ENCODE peak calls at places on chromosomes 4 and X, in nine cellular contexts. One of them, this sample, is unnamed.

GRCh38 chrX:153055827-153056748 is at the start of gene PNMA3:
- DNase-seq in cerebellum: peak; percentile 45
- DNase-seq in NCI-H1417 treated with DMSO at 0.1 percent for 48 hours: no peak
- DNase-seq in NCI-H1092: peak; percentile 11
- DNase-seq in OCI-M1: no peak
- DNase-seq in GM12865: no peak
- DNase-seq in GM23338: peak; percentile 42
- DNase-seq in anterior cingulate cortex: no peak
- DNase-seq in stimulated activated CD4-positive, alpha-beta T cell treated with anti-CD3 and anti-CD28 coated beads, Interleukin-4, amount 100 ng/mL, for 1 hour: peak; percentile 2
- DNase-seq in this sample: no peak

GRCh38 chr4:636628-636950 is 11.2 kb downstream of the PDE6B start:
- DNase-seq in NCI-H1092: no peak
- DNase-seq in anterior cingulate cortex: no peak
- DNase-seq in cerebellum: no peak
- DNase-seq in OCI-M1: no peak
- DNase-seq in GM12865: no peak
- DNase-seq in NCI-H1417 treated with DMSO at 0.1 percent for 48 hours: no peak
- DNase-seq in stimulated activated CD4-positive, alpha-beta T cell treated with anti-CD3 and anti-CD28 coated beads, Interleukin-4, amount 100 ng/mL, for 1 hour: no peak
- DNase-seq in GM23338: no peak
- DNase-seq in this sample: no peak

GRCh38 chr4:3074846-3075651 is 568 bp downstream of the HTT start:
- DNase-seq in cerebellum: peak; percentile 39
- DNase-seq in GM12865: peak; percentile 89
- DNase-seq in NCI-H1092: peak; percentile 29
- DNase-seq in OCI-M1: peak; percentile 76
- DNase-seq in anterior cingulate cortex: peak; percentile 36
- DNase-seq in NCI-H1417 treated with DMSO at 0.1 percent for 48 hours: no peak
- DNase-seq in GM23338: peak; percentile 91
- DNase-seq in stimulated activated CD4-positive, alpha-beta T cell treated with anti-CD3 and anti-CD28 coated beads, Interleukin-4, amount 100 ng/mL, for 1 hour: peak; percentile 49
- DNase-seq in this sample: peak; percentile 44

GRCh38 chr4:86523333-86523732 is 70.8 kb upstream of the PTPN13 start:
- DNase-seq in NCI-H1092: no peak
- DNase-seq in OCI-M1: no peak
- DNase-seq in GM12865: no peak
- DNase-seq in cerebellum: no peak
- DNase-seq in GM23338: no peak
- DNase-seq in anterior cingulate cortex: no peak
- DNase-seq in NCI-H1417 treated with DMSO at 0.1 percent for 48 hours: no peak
- DNase-seq in stimulated activated CD4-positive, alpha-beta T cell treated with anti-CD3 and anti-CD28 coated beads, Interleukin-4, amount 100 ng/mL, for 1 hour: no peak
- DNase-seq in this sample: no peak

GRCh38 chrX:132505116-132505515 is 16.3 kb upstream of the MBNL3 start:
- DNase-seq in anterior cingulate cortex: no peak
- DNase-seq in OCI-M1: peak; percentile 2
- DNase-seq in NCI-H1417 treated with DMSO at 0.1 percent for 48 hours: no peak
- DNase-seq in GM12865: no peak
- DNase-seq in cerebellum: no peak
- DNase-seq in stimulated activated CD4-positive, alpha-beta T cell treated with anti-CD3 and anti-CD28 coated beads, Interleukin-4, amount 100 ng/mL, for 1 hour: no peak
- DNase-seq in GM23338: no peak
- DNase-seq in NCI-H1092: no peak
- DNase-seq in this sample: no peak

GRCh38 chr4:149754526-149754925 is 61.1 kb downstream of the IQCM start:
- DNase-seq in OCI-M1: no peak
- DNase-seq in anterior cingulate cortex: no peak
- DNase-seq in NCI-H1417 treated with DMSO at 0.1 percent for 48 hours: no peak
- DNase-seq in GM23338: no peak
- DNase-seq in GM12865: no peak
- DNase-seq in NCI-H1092: no peak
- DNase-seq in cerebellum: no peak
- DNase-seq in stimulated activated CD4-positive, alpha-beta T cell treated with anti-CD3 and anti-CD28 coated beads, Interleukin-4, amount 100 ng/mL, for 1 hour: no peak
- DNase-seq in this sample: no peak

GRCh38 chrX:120560842-120561633 is at the start of gene CUL4B:
- DNase-seq in NCI-H1092: peak; percentile 94
- DNase-seq in cerebellum: peak; percentile 89
- DNase-seq in anterior cingulate cortex: peak; percentile 87
- DNase-seq in stimulated activated CD4-positive, alpha-beta T cell treated with anti-CD3 and anti-CD28 coated beads, Interleukin-4, amount 100 ng/mL, for 1 hour: peak; percentile 87
- DNase-seq in GM23338: peak; percentile 89
- DNase-seq in OCI-M1: peak; percentile 96
- DNase-seq in NCI-H1417 treated with DMSO at 0.1 percent for 48 hours: peak; percentile 67
- DNase-seq in GM12865: peak; percentile 95
- DNase-seq in this sample: peak; percentile 76

GRCh38 chrX:126655061-126655460 is 102.4 kb upstream of the DCAF12L1 start:
- DNase-seq in GM23338: no peak
- DNase-seq in cerebellum: no peak
- DNase-seq in NCI-H1092: no peak
- DNase-seq in anterior cingulate cortex: no peak
- DNase-seq in OCI-M1: no peak
- DNase-seq in stimulated activated CD4-positive, alpha-beta T cell treated with anti-CD3 and anti-CD28 coated beads, Interleukin-4, amount 100 ng/mL, for 1 hour: no peak
- DNase-seq in NCI-H1417 treated with DMSO at 0.1 percent for 48 hours: no peak
- DNase-seq in GM12865: no peak
- DNase-seq in this sample: no peak

GRCh38 chr4:2646386-2647149 is 109.6 kb downstream of the TNIP2 start:
- DNase-seq in anterior cingulate cortex: no peak
- DNase-seq in NCI-H1092: no peak
- DNase-seq in GM12865: no peak
- DNase-seq in NCI-H1417 treated with DMSO at 0.1 percent for 48 hours: no peak
- DNase-seq in stimulated activated CD4-positive, alpha-beta T cell treated with anti-CD3 and anti-CD28 coated beads, Interleukin-4, amount 100 ng/mL, for 1 hour: no peak
- DNase-seq in cerebellum: no peak
- DNase-seq in OCI-M1: no peak
- DNase-seq in GM23338: no peak
- DNase-seq in this sample: peak; percentile 34

GRCh38 chrX:153832732-153833131 is 2.4 kb upstream of the PDZD4 start:
- DNase-seq in GM12865: no peak
- DNase-seq in stimulated activated CD4-positive, alpha-beta T cell treated with anti-CD3 and anti-CD28 coated beads, Interleukin-4, amount 100 ng/mL, for 1 hour: no peak
- DNase-seq in anterior cingulate cortex: no peak
- DNase-seq in GM23338: no peak
- DNase-seq in NCI-H1417 treated with DMSO at 0.1 percent for 48 hours: no peak
- DNase-seq in OCI-M1: no peak
- DNase-seq in NCI-H1092: no peak
- DNase-seq in cerebellum: no peak
- DNase-seq in this sample: no peak

GRCh38 chr4:108270466-108271450 is 102.0 kb upstream of the LEF1 start:
- DNase-seq in NCI-H1417 treated with DMSO at 0.1 percent for 48 hours: no peak
- DNase-seq in GM12865: peak; percentile 9
- DNase-seq in NCI-H1092: no peak
- DNase-seq in cerebellum: no peak
- DNase-seq in anterior cingulate cortex: no peak
- DNase-seq in GM23338: no peak
- DNase-seq in OCI-M1: peak; percentile 24
- DNase-seq in stimulated activated CD4-positive, alpha-beta T cell treated with anti-CD3 and anti-CD28 coated beads, Interleukin-4, amount 100 ng/mL, for 1 hour: no peak
- DNase-seq in this sample: no peak

GRCh38 chr4:37822220-37822619 is 4.3 kb upstream of the PGM2 start:
- DNase-seq in GM23338: no peak
- DNase-seq in OCI-M1: no peak
- DNase-seq in cerebellum: no peak
- DNase-seq in anterior cingulate cortex: no peak
- DNase-seq in stimulated activated CD4-positive, alpha-beta T cell treated with anti-CD3 and anti-CD28 coated beads, Interleukin-4, amount 100 ng/mL, for 1 hour: no peak
- DNase-seq in GM12865: no peak
- DNase-seq in NCI-H1092: peak; percentile 36
- DNase-seq in NCI-H1417 treated with DMSO at 0.1 percent for 48 hours: no peak
- DNase-seq in this sample: no peak

GRCh38 chr4:143455211-143455610 is 58.3 kb upstream of the SMARCA5 start:
- DNase-seq in OCI-M1: peak; percentile 58
- DNase-seq in NCI-H1092: no peak
- DNase-seq in anterior cingulate cortex: no peak
- DNase-seq in GM12865: no peak
- DNase-seq in NCI-H1417 treated with DMSO at 0.1 percent for 48 hours: no peak
- DNase-seq in cerebellum: no peak
- DNase-seq in stimulated activated CD4-positive, alpha-beta T cell treated with anti-CD3 and anti-CD28 coated beads, Interleukin-4, amount 100 ng/mL, for 1 hour: no peak
- DNase-seq in GM23338: no peak
- DNase-seq in this sample: no peak

GRCh38 chrX:21666679-21667078 is 8.5 kb upstream of the KLHL34 start:
- DNase-seq in GM23338: no peak
- DNase-seq in OCI-M1: no peak
- DNase-seq in cerebellum: no peak
- DNase-seq in NCI-H1417 treated with DMSO at 0.1 percent for 48 hours: no peak
- DNase-seq in stimulated activated CD4-positive, alpha-beta T cell treated with anti-CD3 and anti-CD28 coated beads, Interleukin-4, amount 100 ng/mL, for 1 hour: no peak
- DNase-seq in NCI-H1092: no peak
- DNase-seq in anterior cingulate cortex: no peak
- DNase-seq in GM12865: no peak
- DNase-seq in this sample: no peak

GRCh38 chrX:75226280-75226679 is 47.6 kb upstream of the UPRT start:
- DNase-seq in NCI-H1092: no peak
- DNase-seq in NCI-H1417 treated with DMSO at 0.1 percent for 48 hours: no peak
- DNase-seq in stimulated activated CD4-positive, alpha-beta T cell treated with anti-CD3 and anti-CD28 coated beads, Interleukin-4, amount 100 ng/mL, for 1 hour: no peak
- DNase-seq in anterior cingulate cortex: no peak
- DNase-seq in GM23338: no peak
- DNase-seq in cerebellum: no peak
- DNase-seq in GM12865: no peak
- DNase-seq in OCI-M1: peak; percentile 32
- DNase-seq in this sample: no peak

GRCh38 chrX:79366888-79367749 is at the start of gene ITM2A:
- DNase-seq in anterior cingulate cortex: no peak
- DNase-seq in NCI-H1417 treated with DMSO at 0.1 percent for 48 hours: no peak
- DNase-seq in cerebellum: peak; percentile 0
- DNase-seq in OCI-M1: peak; percentile 93
- DNase-seq in stimulated activated CD4-positive, alpha-beta T cell treated with anti-CD3 and anti-CD28 coated beads, Interleukin-4, amount 100 ng/mL, for 1 hour: peak; percentile 64
- DNase-seq in GM23338: peak; percentile 55
- DNase-seq in GM12865: peak; percentile 63
- DNase-seq in NCI-H1092: no peak
- DNase-seq in this sample: peak; percentile 80

GRCh38 chrX:41922125-41922521 is 1.2 kb downstream of the CASK start:
- DNase-seq in NCI-H1092: no peak
- DNase-seq in GM23338: no peak
- DNase-seq in OCI-M1: peak; percentile 38
- DNase-seq in cerebellum: no peak
- DNase-seq in NCI-H1417 treated with DMSO at 0.1 percent for 48 hours: no peak
- DNase-seq in anterior cingulate cortex: no peak
- DNase-seq in GM12865: peak; percentile 37
- DNase-seq in stimulated activated CD4-positive, alpha-beta T cell treated with anti-CD3 and anti-CD28 coated beads, Interleukin-4, amount 100 ng/mL, for 1 hour: peak; percentile 10
- DNase-seq in this sample: no peak

GRCh38 chr4:152486414-152487389 is 49.2 kb downstream of the FBXW7 start:
- DNase-seq in NCI-H1417 treated with DMSO at 0.1 percent for 48 hours: no peak
- DNase-seq in GM23338: no peak
- DNase-seq in stimulated activated CD4-positive, alpha-beta T cell treated with anti-CD3 and anti-CD28 coated beads, Interleukin-4, amount 100 ng/mL, for 1 hour: no peak
- DNase-seq in cerebellum: no peak
- DNase-seq in anterior cingulate cortex: no peak
- DNase-seq in GM12865: no peak
- DNase-seq in OCI-M1: no peak
- DNase-seq in NCI-H1092: no peak
- DNase-seq in this sample: no peak

GRCh38 chr4:36322921-36323354 is 41.5 kb downstream of the DTHD1 start:
- DNase-seq in anterior cingulate cortex: no peak
- DNase-seq in NCI-H1092: no peak
- DNase-seq in NCI-H1417 treated with DMSO at 0.1 percent for 48 hours: no peak
- DNase-seq in GM12865: peak; percentile 71
- DNase-seq in GM23338: no peak
- DNase-seq in stimulated activated CD4-positive, alpha-beta T cell treated with anti-CD3 and anti-CD28 coated beads, Interleukin-4, amount 100 ng/mL, for 1 hour: peak; percentile 14
- DNase-seq in cerebellum: no peak
- DNase-seq in OCI-M1: peak; percentile 29
- DNase-seq in this sample: no peak

GRCh38 chr4:53150631-53151488 is 215.0 kb downstream of the SCFD2 start:
- DNase-seq in GM23338: no peak
- DNase-seq in anterior cingulate cortex: no peak
- DNase-seq in OCI-M1: peak; percentile 82
- DNase-seq in NCI-H1417 treated with DMSO at 0.1 percent for 48 hours: no peak
- DNase-seq in cerebellum: no peak
- DNase-seq in stimulated activated CD4-positive, alpha-beta T cell treated with anti-CD3 and anti-CD28 coated beads, Interleukin-4, amount 100 ng/mL, for 1 hour: no peak
- DNase-seq in NCI-H1092: no peak
- DNase-seq in GM12865: no peak
- DNase-seq in this sample: no peak

GRCh38 chr4:75733369-75733768 is 9.0 kb downstream of the USO1 start:
- DNase-seq in stimulated activated CD4-positive, alpha-beta T cell treated with anti-CD3 and anti-CD28 coated beads, Interleukin-4, amount 100 ng/mL, for 1 hour: no peak
- DNase-seq in NCI-H1092: no peak
- DNase-seq in NCI-H1417 treated with DMSO at 0.1 percent for 48 hours: no peak
- DNase-seq in OCI-M1: no peak
- DNase-seq in cerebellum: no peak
- DNase-seq in anterior cingulate cortex: no peak
- DNase-seq in GM12865: no peak
- DNase-seq in GM23338: no peak
- DNase-seq in this sample: no peak

GRCh38 chr4:1029957-1030520 is 18.6 kb downstream of the FGFRL1 start:
- DNase-seq in GM23338: no peak
- DNase-seq in cerebellum: no peak
- DNase-seq in NCI-H1092: no peak
- DNase-seq in anterior cingulate cortex: no peak
- DNase-seq in OCI-M1: peak; percentile 5
- DNase-seq in NCI-H1417 treated with DMSO at 0.1 percent for 48 hours: no peak
- DNase-seq in GM12865: no peak
- DNase-seq in stimulated activated CD4-positive, alpha-beta T cell treated with anti-CD3 and anti-CD28 coated beads, Interleukin-4, amount 100 ng/mL, for 1 hour: no peak
- DNase-seq in this sample: no peak

GRCh38 chrX:13489451-13489850 is 80.0 kb upstream of the EGFL6 start:
- DNase-seq in NCI-H1092: no peak
- DNase-seq in stimulated activated CD4-positive, alpha-beta T cell treated with anti-CD3 and anti-CD28 coated beads, Interleukin-4, amount 100 ng/mL, for 1 hour: no peak
- DNase-seq in NCI-H1417 treated with DMSO at 0.1 percent for 48 hours: no peak
- DNase-seq in GM23338: no peak
- DNase-seq in OCI-M1: no peak
- DNase-seq in GM12865: no peak
- DNase-seq in anterior cingulate cortex: no peak
- DNase-seq in cerebellum: no peak
- DNase-seq in this sample: no peak

GRCh38 chrX:47514553-47515235 is 31.7 kb upstream of the ZNF41 start:
- DNase-seq in GM23338: no peak
- DNase-seq in NCI-H1417 treated with DMSO at 0.1 percent for 48 hours: no peak
- DNase-seq in OCI-M1: no peak
- DNase-seq in NCI-H1092: no peak
- DNase-seq in cerebellum: no peak
- DNase-seq in anterior cingulate cortex: no peak
- DNase-seq in GM12865: no peak
- DNase-seq in stimulated activated CD4-positive, alpha-beta T cell treated with anti-CD3 and anti-CD28 coated beads, Interleukin-4, amount 100 ng/mL, for 1 hour: no peak
- DNase-seq in this sample: no peak